ENCODE peak calls at places on chromosomes 4 and X, in eight cellular contexts. G is psoas muscle, T is tibial artery, F is lung, R is HCT116, N is AG09309, D is tibial nerve, E is mammary epithelial cell. Z is an unnamed sample.

GRCh38 chr4:93776386-93777080 is 52.0 kb upstream of the ATOH1 start:
- DNase-seq in T (no peak), R (no peak), E (peak), F (no peak), N (no peak), G (no peak), D (no peak), Z (peak)

GRCh38 chr4:110309686-110310085 is 111.3 kb upstream of the ELOVL6 start:
- DNase-seq in N (peak), T (no peak), F (no peak), R (no peak), D (no peak), G (no peak), E (no peak), Z (no peak)

GRCh38 chr4:24836843-24837242 is 41.5 kb downstream of the SOD3 start:
- DNase-seq in D (no peak), G (no peak), E (no peak), N (no peak), T (no peak), F (no peak), R (no peak), Z (no peak)

GRCh38 chrX:41180194-41180902 is 95.1 kb downstream of the USP9X start:
- DNase-seq in D (peak), G (no peak), F (peak), N (peak), T (no peak), R (peak), E (peak), Z (peak)

GRCh38 chr4:52037730-52038108 is 380 bp downstream of the SGCB start:
- DNase-seq in E (peak), N (no peak), D (no peak), F (peak), R (no peak), T (peak), G (peak), Z (no peak)

GRCh38 chr4:121070696-121071639 is 1.4 kb downstream of the NDNF start:
- DNase-seq in D (no peak), N (no peak), R (no peak), T (peak), E (no peak), G (peak), F (peak), Z (peak)

GRCh38 chrX:131237363-131237762 is 51.7 kb downstream of the IGSF1 start:
- DNase-seq in E (no peak), G (no peak), T (no peak), D (no peak), R (no peak), F (no peak), N (no peak), Z (no peak)

GRCh38 chr4:14568356-14568755 is 433.9 kb upstream of the CPEB2 start:
- DNase-seq in R (no peak), F (no peak), N (no peak), E (no peak), T (no peak), G (no peak), D (no peak), Z (no peak)

GRCh38 chr4:38424171-38424871 is 239.7 kb upstream of the KLF3 start:
- DNase-seq in D (no peak), N (no peak), E (no peak), F (no peak), R (no peak), T (no peak), G (no peak), Z (no peak)

GRCh38 chrX:39212456-39212855 is 411.2 kb downstream of the MID1IP1 start:
- DNase-seq in N (no peak), E (no peak), T (no peak), R (no peak), F (no peak), D (no peak), G (no peak), Z (peak)

GRCh38 chrX:135009838-135010237 is 12.5 kb downstream of the RTL8B start:
- DNase-seq in R (no peak), N (no peak), E (no peak), D (no peak), T (no peak), F (no peak), G (no peak), Z (no peak)

GRCh38 chr4:186920486-186920885 is 196.8 kb upstream of the FAT1 start:
- DNase-seq in R (no peak), E (peak), N (no peak), F (no peak), T (no peak), G (no peak), D (no peak), Z (peak)

GRCh38 chrX:120450163-120450562 is 18.9 kb downstream of the LAMP2 start:
- DNase-seq in D (no peak), E (peak), N (no peak), T (no peak), R (no peak), F (no peak), G (no peak), Z (no peak)

GRCh38 chr4:104940927-104941326 is 205.7 kb upstream of the TET2 start:
- DNase-seq in N (no peak), R (no peak), T (no peak), E (no peak), D (no peak), F (no peak), G (no peak), Z (no peak)

GRCh38 chr4:90443231-90443630 is 316.0 kb downstream of the CCSER1 start:
- DNase-seq in N (no peak), D (no peak), R (no peak), G (no peak), F (no peak), E (peak), T (no peak), Z (peak)

GRCh38 chrX:40170830-40171512 is 73.2 kb upstream of the BCOR start:
- DNase-seq in E (no peak), F (no peak), R (no peak), D (no peak), T (no peak), G (no peak), N (no peak), Z (no peak)

GRCh38 chr4:17030543-17030942 is 132.1 kb upstream of the LDB2 start:
- DNase-seq in G (no peak), E (peak), N (peak), D (no peak), T (no peak), R (peak), F (no peak), Z (peak)

GRCh38 chrX:124462931-124463330 is 116.6 kb downstream of the SH2D1A start:
- DNase-seq in T (no peak), G (no peak), F (no peak), N (no peak), E (no peak), R (no peak), D (no peak), Z (no peak)

GRCh38 chr4:82939414-82939813 is 38.9 kb downstream of the THAP9 start:
- DNase-seq in F (no peak), R (no peak), T (no peak), N (no peak), E (no peak), G (no peak), D (no peak), Z (no peak)

GRCh38 chrX:26470946-26471345 is 255.0 kb downstream of the MAGEB5 start:
- DNase-seq in T (no peak), R (no peak), N (no peak), E (no peak), G (no peak), D (no peak), F (no peak), Z (no peak)

GRCh38 chrX:47358387-47359065 is 11.9 kb upstream of the ZNF157 start:
- DNase-seq in E (no peak), D (no peak), G (no peak), T (no peak), R (no peak), N (no peak), F (no peak), Z (no peak)

GRCh38 chr4:150240011-150240410 is 161.8 kb downstream of the DCLK2 start:
- DNase-seq in T (no peak), E (peak), N (no peak), G (no peak), R (no peak), D (no peak), F (no peak), Z (no peak)

GRCh38 chr4:169031392-169031791 is 21.3 kb upstream of the CBR4 start:
- DNase-seq in T (no peak), D (no peak), N (no peak), G (no peak), F (no peak), E (no peak), R (no peak), Z (no peak)

GRCh38 chr4:2928242-2929155 is 34.7 kb downstream of the NOP14 start:
- DNase-seq in N (no peak), E (no peak), F (no peak), T (peak), G (peak), R (no peak), D (no peak), Z (no peak)

GRCh38 chrX:86137071-86137470 is 11.2 kb upstream of the DACH2 start:
- DNase-seq in E (peak), T (no peak), G (no peak), D (no peak), N (no peak), R (no peak), F (no peak), Z (peak)

GRCh38 chrX:46376246-46376885 is 168.9 kb downstream of the ZNF674 start:
- DNase-seq in D (peak), G (no peak), E (peak), N (peak), T (no peak), R (peak), F (no peak), Z (peak)

GRCh38 chrX:106894978-106895452 is 8.1 kb downstream of the RIPPLY1 start:
- DNase-seq in G (no peak), N (peak), T (no peak), D (no peak), E (peak), R (peak), F (no peak), Z (peak)

GRCh38 chr4:54802336-54802735 is 144.6 kb downstream of the KIT start:
- DNase-seq in T (no peak), F (no peak), R (no peak), D (no peak), N (no peak), G (no peak), E (no peak), Z (no peak)

GRCh38 chr4:103375278-103375677 is 177.1 kb upstream of the CENPE start:
- DNase-seq in D (no peak), R (peak), F (no peak), T (no peak), E (peak), G (no peak), N (no peak), Z (peak)

GRCh38 chr4:2290974-2291704 is 29.2 kb upstream of the MXD4 start:
- DNase-seq in F (no peak), N (no peak), T (peak), E (no peak), G (no peak), D (no peak), R (no peak), Z (no peak)

GRCh38 chr4:71383984-71384383 is 45.2 kb downstream of the SLC4A4 start:
- DNase-seq in R (no peak), T (no peak), E (no peak), D (no peak), G (no peak), F (no peak), N (no peak), Z (no peak)

GRCh38 chr4:28463184-28463690 is 1602.6 kb downstream of the STIM2 start:
- DNase-seq in R (no peak), D (no peak), F (no peak), G (no peak), N (peak), E (no peak), T (no peak), Z (no peak)

GRCh38 chr4:174764105-174764729 is 64.8 kb downstream of the GLRA3 start:
- DNase-seq in T (no peak), F (no peak), D (no peak), N (peak), R (peak), G (no peak), E (peak), Z (peak)

GRCh38 chr4:154559141-154559841 is 3.5 kb upstream of the FGB start:
- DNase-seq in E (peak), T (no peak), R (peak), D (no peak), F (no peak), G (no peak), N (peak), Z (peak)

GRCh38 chr4:106914223-106914622 is 121.9 kb downstream of the DKK2 start:
- DNase-seq in T (no peak), N (peak), E (no peak), F (no peak), R (no peak), D (no peak), G (no peak), Z (peak)

GRCh38 chr4:150366487-150366999 is 215.4 kb upstream of the MAB21L2 start:
- DNase-seq in D (no peak), G (no peak), N (no peak), F (no peak), R (no peak), T (no peak), E (no peak), Z (no peak)

GRCh38 chr4:111579767-111580166 is 565.5 kb upstream of the FAM241A start:
- DNase-seq in G (no peak), R (no peak), T (no peak), E (no peak), F (no peak), N (no peak), D (no peak), Z (no peak)
- TF ChIP-seq CTCF in G (no peak), R (no peak), T (no peak), E (no peak), F (no peak), N (no peak), D (no peak), Z (no peak)

GRCh38 chr4:9979101-9979815 is 42.0 kb downstream of the SLC2A9 start:
- DNase-seq in E (no peak), D (no peak), T (no peak), G (no peak), R (no peak), F (peak), N (no peak), Z (no peak)
- H3K4me3 ChIP-seq in E (no peak), D (no peak), T (no peak), G (no peak), R (no peak), F (no peak), N (no peak), Z (no peak)

GRCh38 chr4:95265814-95266740 is 282.7 kb downstream of the UNC5C start:
- DNase-seq in N (no peak), E (no peak), G (no peak), R (no peak), D (no peak), F (no peak), T (no peak), Z (no peak)
- TF ChIP-seq CTCF in N (no peak), E (no peak), G (no peak), R (no peak), D (no peak), F (no peak), T (no peak), Z (no peak)

GRCh38 chr4:6576512-6576911 is 1.5 kb downstream of the MAN2B2 start:
- DNase-seq in N (no peak), T (no peak), E (peak), G (no peak), F (no peak), D (no peak), R (no peak), Z (no peak)

GRCh38 chr4:6575503-6576240 is 683 bp downstream of the MAN2B2 start:
- DNase-seq in T (no peak), G (no peak), D (no peak), E (no peak), R (no peak), N (no peak), F (no peak), Z (no peak)

GRCh38 chr4:6573986-6574746 is 823 bp upstream of the MAN2B2 start:
- DNase-seq in F (no peak), T (no peak), D (no peak), R (no peak), N (no peak), G (no peak), E (no peak), Z (no peak)

GRCh38 chr4:6573551-6573950 is 1.4 kb upstream of the MAN2B2 start:
- DNase-seq in F (no peak), D (no peak), T (no peak), E (no peak), N (no peak), R (no peak), G (no peak), Z (no peak)

DNA sequence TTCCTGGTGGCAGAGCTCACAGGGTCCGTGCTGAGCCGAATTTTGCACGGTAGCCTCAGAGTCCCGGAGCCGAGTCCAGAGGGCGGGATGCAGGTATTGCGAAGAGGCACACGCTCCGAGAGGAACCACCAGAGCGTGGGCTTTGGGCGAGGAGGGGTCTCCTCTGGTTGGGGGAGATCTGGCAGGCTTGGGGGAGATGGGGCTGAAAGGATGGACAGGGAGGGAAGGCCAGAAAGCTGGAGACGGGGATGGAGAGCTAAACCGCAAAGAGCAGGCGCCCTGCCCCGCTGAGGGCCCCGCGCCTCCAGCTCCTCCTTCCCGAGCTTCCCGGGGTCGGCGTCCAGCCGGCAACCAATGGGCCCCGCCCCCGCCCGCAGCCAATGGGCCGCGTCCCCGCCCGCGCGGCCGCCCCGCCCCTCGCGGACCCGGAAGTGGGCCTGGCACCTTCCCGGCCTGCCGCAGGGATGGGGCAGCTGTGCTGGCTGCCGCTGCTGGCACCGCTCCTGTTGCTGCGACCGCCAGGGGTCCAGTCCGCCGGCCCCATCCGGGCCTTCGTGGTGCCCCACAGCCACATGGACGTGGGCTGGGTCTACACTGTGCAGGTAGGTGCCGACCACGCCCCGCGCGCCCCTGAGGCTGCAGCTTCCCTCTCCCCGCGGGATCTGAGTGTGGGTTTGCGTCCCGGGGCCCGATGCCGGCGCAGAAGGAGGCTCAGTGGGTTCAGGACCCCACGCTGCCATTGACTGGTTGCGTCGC is at the start of gene MAN2B2:
- DNase-seq in D (peak), R (peak), T (peak), F (peak), G (peak), E (peak), N (peak), Z (peak)
- H3K4me3 ChIP-seq in D (peak), R (peak), T (peak), F (peak), G (peak), E (peak), N (peak), Z (peak)

DNA sequence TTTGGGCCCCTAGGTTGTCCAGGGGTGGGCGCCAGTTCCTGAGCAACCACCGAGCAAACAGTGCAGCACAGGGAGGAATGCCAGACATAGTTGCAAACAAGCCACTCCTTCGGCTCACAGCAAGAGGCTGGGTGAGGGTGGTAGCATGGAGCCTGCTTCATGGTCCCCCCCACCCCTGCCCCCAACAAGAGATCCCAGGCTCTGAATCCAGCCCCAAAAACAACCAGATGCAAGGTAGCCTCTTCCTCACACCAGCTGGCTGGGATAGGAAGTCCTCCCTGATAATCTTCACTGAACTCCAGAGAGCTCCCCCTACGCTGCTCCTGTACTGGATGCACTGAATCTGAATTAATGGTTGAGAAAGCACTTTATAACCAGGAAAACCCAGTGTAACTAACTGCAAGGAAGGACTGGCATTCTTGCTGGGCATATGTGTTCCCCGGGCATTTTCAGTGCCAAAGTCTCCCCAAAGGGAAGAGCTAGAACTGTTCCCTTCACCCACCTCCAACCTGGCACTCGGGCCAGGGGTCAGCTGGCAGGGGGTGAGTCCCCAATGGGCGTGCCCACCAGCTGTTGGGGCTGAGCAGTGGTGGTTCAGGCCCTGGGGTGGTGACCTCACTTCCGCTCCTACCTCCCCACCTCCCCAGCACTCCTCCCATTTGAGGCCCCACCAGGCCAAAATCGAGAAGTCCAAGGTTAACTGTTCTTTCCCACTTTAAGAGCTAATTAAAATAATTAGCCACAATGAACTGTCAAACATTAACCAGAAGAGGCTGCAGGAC is 1.5 kb downstream of the ELF4 start:
- DNase-seq in T (peak), E (peak), N (no peak), D (no peak), G (peak), F (no peak), R (no peak), Z (peak)
- TF ChIP-seq CTCF in T (no peak), E (no peak), N (no peak), D (no peak), G (no peak), F (no peak), R (no peak), Z (no peak)

DNA sequence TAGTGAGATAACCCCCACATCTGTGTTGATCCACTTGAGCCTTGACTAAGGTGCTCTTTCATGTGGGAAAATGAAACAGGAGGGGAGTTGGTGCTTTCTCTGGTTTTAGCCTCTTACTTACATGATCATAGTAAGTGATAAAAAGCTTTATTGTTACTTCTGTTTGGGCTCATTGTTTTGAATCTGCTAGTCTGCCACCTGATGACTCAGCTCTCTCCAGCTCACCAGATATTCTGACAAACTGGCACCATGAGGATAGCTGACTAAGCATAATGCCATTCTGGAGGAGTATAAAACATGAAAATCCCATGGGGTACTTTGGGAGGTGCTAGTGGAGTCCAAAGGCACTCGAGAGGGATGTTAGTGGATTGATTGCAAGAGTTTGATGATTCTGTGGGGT is 824.0 kb downstream of the RAPGEF2 start:
- DNase-seq in R (peak), F (no peak), G (no peak), E (peak), T (no peak), N (no peak), D (no peak), Z (peak)
- H3K4me3 ChIP-seq in R (no peak), F (no peak), G (no peak), E (no peak), T (no peak), N (no peak), D (no peak), Z (no peak)

Z was measured in epithelial cell of esophagus.